ENCODE peak calls at places on chromosomes 3 and 15, in ten cellular contexts. Z is MCF 10A, S is mesendoderm, A is tibial artery, X is fibroblast of lung, T is right cardiac atrium, D is neural crest cell, M is dermis blood vessel endothelial cell, P is NCI-H1417, Q is AG08395. W is an unnamed sample.

GRCh38 chr3:192869131-192870027 is 48.3 kb downstream of the MB21D2 start:
- DNase-seq in X (peak), S (no peak), A (peak), D (no peak), Z (no peak), M (peak), P (peak), Q (peak), T (peak), W (no peak)

GRCh38 chr3:184745526-184745925 is 33.7 kb upstream of the MAGEF1 start:
- DNase-seq in D (no peak), M (peak), Q (no peak), Z (no peak), A (peak), P (no peak), X (no peak), T (no peak), S (no peak), W (no peak)

GRCh38 chr3:76646921-76647562 is 392.9 kb upstream of the ROBO2 start:
- DNase-seq in A (no peak), M (no peak), D (no peak), S (peak), P (no peak), X (no peak), Q (no peak), Z (peak), T (no peak), W (no peak)

GRCh38 chr15:58247803-58248503 is 109.8 kb downstream of the AQP9 start:
- DNase-seq in X (no peak), Z (no peak), A (peak), D (no peak), M (no peak), P (peak), S (no peak), T (peak), Q (peak), W (peak)

GRCh38 chr3:57805674-57806073 is 49.6 kb downstream of the SLMAP start:
- DNase-seq in P (no peak), X (peak), M (peak), Q (peak), T (no peak), A (no peak), Z (peak), D (no peak), S (peak), W (no peak)

GRCh38 chr3:124664804-124665203 is 65.4 kb upstream of the UMPS start:
- DNase-seq in M (no peak), X (no peak), S (no peak), Z (no peak), Q (no peak), T (no peak), A (no peak), D (no peak), P (no peak), W (no peak)

GRCh38 chr15:98609144-98609852 is 39.0 kb upstream of the IGF1R start:
- DNase-seq in M (peak), T (no peak), A (no peak), X (peak), Q (peak), S (peak), P (no peak), Z (peak), D (no peak), W (no peak)

GRCh38 chr15:69523010-69524001 is 70.7 kb downstream of the RPLP1 start:
- DNase-seq in S (peak), Q (peak), T (peak), Z (peak), D (peak), P (peak), M (peak), X (peak), A (peak), W (peak)

GRCh38 chr3:72340476-72341379 is 507.5 kb downstream of the SHQ1 start:
- DNase-seq in X (no peak), M (no peak), P (no peak), T (peak), A (peak), D (no peak), Z (no peak), S (no peak), Q (no peak), W (no peak)

GRCh38 chr3:52787672-52788625 is 6.6 kb upstream of the ITIH3 start:
- DNase-seq in P (no peak), Q (peak), M (no peak), S (no peak), A (peak), X (no peak), T (peak), D (no peak), Z (no peak), W (no peak)

GRCh38 chr15:35206060-35206675 is 121.1 kb upstream of the NANOGP8 start:
- DNase-seq in Z (peak), M (peak), Q (no peak), P (no peak), T (no peak), X (peak), D (no peak), A (no peak), S (peak), W (no peak)

GRCh38 chr15:77071338-77072223 is 672 bp upstream of the TSPAN3 start:
- DNase-seq in Q (no peak), D (no peak), X (peak), Z (no peak), P (no peak), S (no peak), M (no peak), T (no peak), A (no peak), W (no peak)

GRCh38 chr15:29805043-29805707 is 17.1 kb downstream of the TJP1 start:
- DNase-seq in S (no peak), X (peak), M (peak), A (no peak), D (no peak), Z (peak), Q (peak), T (peak), P (no peak), W (no peak)

GRCh38 chr3:52480768-52481715 is 14.1 kb upstream of the STAB1 start:
- DNase-seq in D (no peak), P (no peak), Q (no peak), M (no peak), Z (no peak), T (peak), A (no peak), X (no peak), S (no peak), W (no peak)

GRCh38 chr3:73805435-73805834 is 180.7 kb upstream of the PDZRN3 start:
- DNase-seq in D (no peak), P (no peak), S (no peak), A (peak), X (peak), Z (no peak), T (peak), Q (no peak), M (no peak), W (peak)

GRCh38 chr3:107619549-107619948 is 96.8 kb downstream of the BBX start:
- DNase-seq in Q (no peak), T (no peak), P (no peak), D (no peak), A (no peak), X (no peak), M (no peak), Z (no peak), S (no peak), W (no peak)

GRCh38 chr3:106277731-106278130 is 408.9 kb upstream of the CBLB start:
- DNase-seq in P (peak), S (peak), X (no peak), T (no peak), A (no peak), D (no peak), Z (no peak), Q (no peak), M (no peak), W (no peak)

GRCh38 chr3:21310891-21311290 is 440.1 kb downstream of the ZNF385D start:
- DNase-seq in D (no peak), A (no peak), Q (no peak), T (no peak), P (peak), Z (no peak), M (no peak), S (no peak), X (no peak), W (no peak)

GRCh38 chr3:35664460-35664919 is 25.2 kb downstream of the ARPP21 start:
- DNase-seq in D (no peak), X (peak), P (peak), M (peak), Z (no peak), Q (no peak), S (peak), T (peak), A (peak), W (peak)

GRCh38 chr3:197694251-197694650 is 42.5 kb downstream of the RUBCN start:
- DNase-seq in M (no peak), S (no peak), T (no peak), P (peak), D (no peak), Q (no peak), Z (no peak), X (no peak), A (no peak), W (no peak)

GRCh38 chr3:148943531-148944200 is 47.7 kb upstream of the GYG1 start:
- DNase-seq in Z (peak), S (peak), X (peak), Q (peak), P (peak), M (peak), T (no peak), A (no peak), D (no peak), W (no peak)

GRCh38 chr3:98977520-98977919 is 76.0 kb upstream of the DCBLD2 start:
- DNase-seq in Q (peak), T (no peak), M (peak), S (no peak), X (peak), P (no peak), D (no peak), A (no peak), Z (peak), W (no peak)

GRCh38 chr15:50229336-50229735 is 36.2 kb downstream of the HDC start:
- DNase-seq in M (no peak), T (no peak), D (no peak), X (no peak), P (peak), Q (no peak), Z (no peak), A (no peak), S (no peak), W (no peak)

GRCh38 chr3:52328536-52329080 is 12.5 kb downstream of the DNAH1 start:
- DNase-seq in A (no peak), P (no peak), D (no peak), Z (no peak), M (no peak), T (no peak), X (no peak), Q (no peak), S (no peak), W (no peak)

GRCh38 chr15:69607101-69607500 is 154.5 kb downstream of the RPLP1 start:
- DNase-seq in S (peak), A (peak), T (no peak), X (no peak), Q (peak), P (no peak), M (no peak), D (no peak), Z (peak), W (no peak)

GRCh38 chr3:6644070-6644929 is 216.6 kb upstream of the GRM7 start:
- DNase-seq in X (no peak), D (no peak), Q (no peak), T (peak), P (peak), Z (no peak), M (no peak), S (peak), A (no peak), W (no peak)

GRCh38 chr3:78757734-78758133 is 1010.1 kb downstream of the ROBO1 start:
- DNase-seq in A (no peak), D (no peak), S (no peak), M (no peak), X (no peak), T (no peak), P (peak), Z (no peak), Q (no peak), W (no peak)

GRCh38 chr15:89810837-89811236 is 3.8 kb downstream of the ANPEP start:
- DNase-seq in D (no peak), S (no peak), Q (no peak), A (no peak), X (no peak), P (no peak), M (no peak), T (peak), Z (no peak), W (no peak)

GRCh38 chr15:77630956-77631789 is 1.5 kb downstream of the LINGO1 start:
- DNase-seq in P (peak), Q (no peak), D (peak), Z (no peak), T (peak), A (no peak), S (peak), M (peak), X (no peak), W (no peak)

GRCh38 chr15:34855893-34856292 is 60.5 kb upstream of the ACTC1 start:
- DNase-seq in X (no peak), P (no peak), Z (peak), T (no peak), D (no peak), S (no peak), Q (peak), M (peak), A (peak), W (no peak)

GRCh38 chr3:42097166-42097946 is 6.2 kb downstream of the TRAK1 start:
- DNase-seq in A (no peak), T (no peak), Q (peak), D (no peak), S (no peak), Z (no peak), M (peak), X (peak), P (no peak), W (no peak)

GRCh38 chr3:149080699-149081091 is 5.6 kb downstream of the HLTF start:
- DNase-seq in Q (peak), D (no peak), M (peak), P (no peak), A (no peak), X (peak), S (no peak), T (no peak), Z (peak), W (no peak)